ENCODE peak calls at places on chromosomes 1 and 21, in five cellular contexts. One of them, this sample, is unnamed. For H3K4me1, the result is how much of the 10 kb centered on the place peaks cover.

GRCh38 chr1:69595486-69595885 is 27.8 kb downstream of the LRRC7 start:
- DNase-seq in heart right ventricle: no peak
- DNase-seq in cardiac muscle cell: no peak
- DNase-seq in A549: no peak
- DNase-seq in CD8-positive, alpha-beta T cell: no peak
- DNase-seq in this sample: no peak

GRCh38 chr1:61631436-61631835 is 93.5 kb downstream of the TM2D1 start:
- DNase-seq in heart right ventricle: no peak
- DNase-seq in cardiac muscle cell: no peak
- DNase-seq in A549: no peak
- DNase-seq in CD8-positive, alpha-beta T cell: no peak
- DNase-seq in this sample: no peak

GRCh38 chr1:100941098-100941527 is 45.2 kb downstream of the SLC30A7 start:
- DNase-seq in heart right ventricle: no peak
- DNase-seq in cardiac muscle cell: no peak
- DNase-seq in A549: no peak
- DNase-seq in CD8-positive, alpha-beta T cell: no peak
- DNase-seq in this sample: no peak

GRCh38 chr1:159937014-159937750 is 8.2 kb downstream of the IGSF9 start:
- DNase-seq in heart right ventricle: no peak
- DNase-seq in cardiac muscle cell: no peak
- DNase-seq in A549: no peak
- DNase-seq in CD8-positive, alpha-beta T cell: no peak
- DNase-seq in this sample: peak

GRCh38 chr1:64917328-64917861 is 49.0 kb downstream of the JAK1 start:
- DNase-seq in heart right ventricle: peak
- DNase-seq in cardiac muscle cell: peak
- DNase-seq in A549: peak
- DNase-seq in CD8-positive, alpha-beta T cell: no peak
- DNase-seq in this sample: no peak

GRCh38 chr21:44986471-44987291 is 46.9 kb downstream of the SLX9 start:
- DNase-seq in heart right ventricle: no peak
- DNase-seq in cardiac muscle cell: no peak
- DNase-seq in A549: no peak
- DNase-seq in CD8-positive, alpha-beta T cell: no peak
- DNase-seq in this sample: peak

GRCh38 chr21:44930543-44930981 is 9.3 kb upstream of the SLX9 start:
- DNase-seq in heart right ventricle: no peak
- DNase-seq in cardiac muscle cell: peak
- DNase-seq in A549: no peak
- DNase-seq in CD8-positive, alpha-beta T cell: peak
- DNase-seq in this sample: peak

GRCh38 chr1:35851175-35851869 is 31.7 kb upstream of the AGO1 start:
- DNase-seq in heart right ventricle: no peak
- DNase-seq in cardiac muscle cell: peak
- DNase-seq in A549: no peak
- DNase-seq in CD8-positive, alpha-beta T cell: no peak
- DNase-seq in this sample: no peak

GRCh38 chr1:117838911-117839310 is 90.5 kb downstream of the GDAP2 start:
- DNase-seq in heart right ventricle: no peak
- DNase-seq in cardiac muscle cell: peak
- DNase-seq in A549: no peak
- DNase-seq in CD8-positive, alpha-beta T cell: no peak
- DNase-seq in this sample: no peak

GRCh38 chr1:161307230-161307768 is 2.5 kb downstream of the MPZ start:
- DNase-seq in heart right ventricle: peak
- DNase-seq in cardiac muscle cell: peak
- DNase-seq in A549: no peak
- DNase-seq in CD8-positive, alpha-beta T cell: peak
- DNase-seq in this sample: peak

GRCh38 chr1:231626951-231627614 is 493 bp downstream of the DISC1 start:
- DNase-seq in heart right ventricle: peak
- DNase-seq in cardiac muscle cell: peak
- DNase-seq in A549: peak
- DNase-seq in CD8-positive, alpha-beta T cell: peak
- DNase-seq in this sample: peak

GRCh38 chr1:1245178-1245839 is 1.2 kb downstream of the C1QTNF12 start:
- DNase-seq in heart right ventricle: no peak
- DNase-seq in cardiac muscle cell: no peak
- DNase-seq in A549: no peak
- DNase-seq in CD8-positive, alpha-beta T cell: no peak
- DNase-seq in this sample: no peak

GRCh38 chr1:8406946-8407345 is 89.0 kb downstream of the SLC45A1 start:
- DNase-seq in heart right ventricle: no peak
- DNase-seq in cardiac muscle cell: peak
- DNase-seq in A549: no peak
- DNase-seq in CD8-positive, alpha-beta T cell: no peak
- DNase-seq in this sample: no peak

GRCh38 chr1:42801832-42802483 is 15.0 kb upstream of the ERMAP start:
- DNase-seq in heart right ventricle: no peak
- DNase-seq in cardiac muscle cell: no peak
- DNase-seq in A549: no peak
- DNase-seq in CD8-positive, alpha-beta T cell: no peak
- DNase-seq in this sample: no peak

GRCh38 chr1:30755334-30755733 is 2.2 kb downstream of the LAPTM5 start:
- DNase-seq in heart right ventricle: no peak
- DNase-seq in cardiac muscle cell: no peak
- DNase-seq in A549: no peak
- DNase-seq in CD8-positive, alpha-beta T cell: no peak
- DNase-seq in this sample: no peak

GRCh38 chr21:41411449-41412089 is 14.5 kb upstream of the MX1 start:
- DNase-seq in heart right ventricle: no peak
- DNase-seq in cardiac muscle cell: peak
- DNase-seq in A549: no peak
- DNase-seq in CD8-positive, alpha-beta T cell: peak
- DNase-seq in this sample: peak

GRCh38 chr1:33758698-33759097 is 105.2 kb upstream of the HMGB4 start:
- DNase-seq in heart right ventricle: peak
- DNase-seq in cardiac muscle cell: peak
- DNase-seq in A549: no peak
- DNase-seq in CD8-positive, alpha-beta T cell: no peak
- DNase-seq in this sample: peak

GRCh38 chr1:235917267-235917811 is 50.6 kb upstream of the LYST start:
- DNase-seq in heart right ventricle: peak
- DNase-seq in cardiac muscle cell: peak
- DNase-seq in A549: peak
- DNase-seq in CD8-positive, alpha-beta T cell: peak
- DNase-seq in this sample: no peak
- H3K4me1 ChIP-seq in heart right ventricle: under half
- H3K4me1 ChIP-seq in cardiac muscle cell: under half
- H3K4me1 ChIP-seq in A549: half or more
- H3K4me1 ChIP-seq in CD8-positive, alpha-beta T cell: under half
- H3K4me1 ChIP-seq in this sample: under half

GRCh38 chr1:203289281-203289981 is 15.9 kb upstream of the BTG2 start:
- DNase-seq in heart right ventricle: no peak
- DNase-seq in cardiac muscle cell: no peak
- DNase-seq in A549: no peak
- DNase-seq in CD8-positive, alpha-beta T cell: peak
- DNase-seq in this sample: peak

GRCh38 chr1:203288351-203288894 is 16.9 kb upstream of the BTG2 start:
- DNase-seq in heart right ventricle: no peak
- DNase-seq in cardiac muscle cell: no peak
- DNase-seq in A549: no peak
- DNase-seq in CD8-positive, alpha-beta T cell: no peak
- DNase-seq in this sample: peak

GRCh38 chr1:203290261-203291089 is 14.8 kb upstream of the BTG2 start:
- DNase-seq in heart right ventricle: peak
- DNase-seq in cardiac muscle cell: peak
- DNase-seq in A549: no peak
- DNase-seq in CD8-positive, alpha-beta T cell: peak
- DNase-seq in this sample: peak

GRCh38 chr1:203291201-203292096 is 13.9 kb upstream of the BTG2 start:
- DNase-seq in heart right ventricle: no peak
- DNase-seq in cardiac muscle cell: no peak
- DNase-seq in A549: no peak
- DNase-seq in CD8-positive, alpha-beta T cell: no peak
- DNase-seq in this sample: peak

GRCh38 chr1:203289982-203290260 is 15.4 kb upstream of the BTG2 start:
- DNase-seq in heart right ventricle: no peak
- DNase-seq in cardiac muscle cell: no peak
- DNase-seq in A549: no peak
- DNase-seq in CD8-positive, alpha-beta T cell: no peak
- DNase-seq in this sample: no peak
- H3K4me3 ChIP-seq in heart right ventricle: peak
- H3K4me3 ChIP-seq in cardiac muscle cell: no peak
- H3K4me3 ChIP-seq in A549: no peak
- H3K4me3 ChIP-seq in CD8-positive, alpha-beta T cell: peak
- H3K4me3 ChIP-seq in this sample: no peak

GRCh38 chr1:21622466-21623315 is 46.5 kb downstream of the RAP1GAP start:
- DNase-seq in heart right ventricle: no peak
- DNase-seq in cardiac muscle cell: peak
- DNase-seq in A549: no peak
- DNase-seq in CD8-positive, alpha-beta T cell: peak
- DNase-seq in this sample: peak

GRCh38 chr1:21621051-21621450 is 48.1 kb downstream of the RAP1GAP start:
- DNase-seq in heart right ventricle: no peak
- DNase-seq in cardiac muscle cell: no peak
- DNase-seq in A549: no peak
- DNase-seq in CD8-positive, alpha-beta T cell: no peak
- DNase-seq in this sample: no peak

GRCh38 chr1:21620461-21620860 is 48.7 kb downstream of the RAP1GAP start:
- DNase-seq in heart right ventricle: no peak
- DNase-seq in cardiac muscle cell: no peak
- DNase-seq in A549: no peak
- DNase-seq in CD8-positive, alpha-beta T cell: no peak
- DNase-seq in this sample: no peak

GRCh38 chr1:21623411-21623961 is 45.7 kb downstream of the RAP1GAP start:
- DNase-seq in heart right ventricle: no peak
- DNase-seq in cardiac muscle cell: no peak
- DNase-seq in A549: no peak
- DNase-seq in CD8-positive, alpha-beta T cell: no peak
- DNase-seq in this sample: peak

DNA sequence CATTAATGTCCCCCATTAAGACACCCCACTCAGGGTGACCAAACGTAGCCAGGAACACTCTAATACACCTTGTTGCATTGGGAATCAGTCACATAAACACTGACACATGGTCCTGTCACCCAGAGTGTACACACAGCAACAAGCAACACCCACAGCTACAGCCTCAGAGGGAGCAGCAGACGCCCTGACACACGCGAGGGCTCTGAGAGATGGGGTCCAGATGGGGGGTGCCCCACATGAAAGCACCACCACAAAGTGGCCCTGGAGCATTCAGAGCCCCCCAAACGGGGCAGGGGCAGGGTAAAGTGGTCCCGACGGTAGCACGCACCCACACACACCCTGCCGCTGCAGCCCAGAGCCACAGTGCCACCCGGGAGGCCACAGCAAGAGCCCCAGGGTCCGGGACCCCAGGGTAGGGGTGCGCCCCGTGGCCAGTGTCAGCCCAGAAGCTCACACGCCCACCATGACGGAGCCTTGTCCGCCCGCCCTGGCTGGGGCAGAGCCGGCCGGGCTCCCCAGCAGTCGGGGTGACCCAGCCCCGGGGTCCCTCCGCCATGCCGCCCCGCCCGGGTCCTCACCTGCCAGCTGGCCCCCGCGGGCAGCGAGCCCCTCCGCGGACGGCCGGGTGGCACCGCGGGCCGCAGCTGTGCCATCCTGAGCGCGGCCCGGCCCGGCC is 47.3 kb downstream of the RAP1GAP start:
- DNase-seq in heart right ventricle: no peak
- DNase-seq in cardiac muscle cell: no peak
- DNase-seq in A549: no peak
- DNase-seq in CD8-positive, alpha-beta T cell: no peak
- DNase-seq in this sample: no peak
- H3K4me1 ChIP-seq in heart right ventricle: under half
- H3K4me1 ChIP-seq in cardiac muscle cell: under half
- H3K4me1 ChIP-seq in A549: under half
- H3K4me1 ChIP-seq in CD8-positive, alpha-beta T cell: under half
- H3K4me1 ChIP-seq in this sample: under half

GRCh38 chr21:14598065-14598464 is 52.0 kb upstream of the SAMSN1 start:
- DNase-seq in heart right ventricle: no peak
- DNase-seq in cardiac muscle cell: no peak
- DNase-seq in A549: no peak
- DNase-seq in CD8-positive, alpha-beta T cell: no peak
- DNase-seq in this sample: no peak

GRCh38 chr21:14607262-14607661 is 61.1 kb upstream of the SAMSN1 start:
- DNase-seq in heart right ventricle: no peak
- DNase-seq in cardiac muscle cell: no peak
- DNase-seq in A549: no peak
- DNase-seq in CD8-positive, alpha-beta T cell: no peak
- DNase-seq in this sample: no peak

GRCh38 chr21:14603202-14603601 is 57.1 kb upstream of the SAMSN1 start:
- DNase-seq in heart right ventricle: no peak
- DNase-seq in cardiac muscle cell: peak
- DNase-seq in A549: no peak
- DNase-seq in CD8-positive, alpha-beta T cell: no peak
- DNase-seq in this sample: no peak

GRCh38 chr21:14600569-14601308 is 54.6 kb upstream of the SAMSN1 start:
- DNase-seq in heart right ventricle: no peak
- DNase-seq in cardiac muscle cell: peak
- DNase-seq in A549: no peak
- DNase-seq in CD8-positive, alpha-beta T cell: no peak
- DNase-seq in this sample: no peak

GRCh38 chr21:14602418-14602987 is 56.4 kb upstream of the SAMSN1 start:
- DNase-seq in heart right ventricle: no peak
- DNase-seq in cardiac muscle cell: no peak
- DNase-seq in A549: no peak
- DNase-seq in CD8-positive, alpha-beta T cell: no peak
- DNase-seq in this sample: peak
- H3K4me3 ChIP-seq in heart right ventricle: no peak
- H3K4me3 ChIP-seq in cardiac muscle cell: no peak
- H3K4me3 ChIP-seq in A549: no peak
- H3K4me3 ChIP-seq in CD8-positive, alpha-beta T cell: peak
- H3K4me3 ChIP-seq in this sample: no peak